ENCODE peak calls at places on chromosomes 2 and 18, in seven cellular contexts. N is stimulated activated CD8-positive, alpha-beta memory T cell treated with anti-CD3 and anti-CD28 coated beads, Interleukin-15, amount 100 ng/mL, for 24 hours; H is spleen; M is Calu3; T is cardiac fibroblast; L is uterus; U is activated CD8-positive, alpha-beta memory T cell treated with anti-CD3 and anti-CD28 coated beads for 1 hour. D is an unnamed sample.

GRCh38 chr2:10863837-10864236 is 47.9 kb upstream of the KCNF1 start:
- DNase-seq in L (no peak), H (no peak), T (no peak), N (no peak), U (no peak), M (no peak), D (no peak)

GRCh38 chr2:151029406-151030157 is 232.1 kb downstream of the RBM43 start:
- DNase-seq in L (no peak), H (no peak), U (no peak), M (no peak), T (peak), N (no peak), D (no peak)

GRCh38 chr2:197028230-197028629 is 101.7 kb upstream of the PGAP1 start:
- DNase-seq in M (peak), N (no peak), T (peak), U (no peak), L (no peak), H (no peak), D (peak)

GRCh38 chr2:18156002-18156401 is 277.5 kb downstream of the KCNS3 start:
- DNase-seq in N (no peak), H (no peak), U (no peak), M (no peak), T (no peak), L (no peak), D (no peak)

GRCh38 chr2:58620896-58621295 is 379.8 kb upstream of the FANCL start:
- DNase-seq in M (no peak), N (no peak), T (no peak), H (no peak), L (no peak), U (no peak), D (no peak)

GRCh38 chr2:98952971-98953370 is 16.9 kb upstream of the CRACDL start:
- DNase-seq in H (no peak), T (no peak), L (no peak), M (no peak), U (no peak), N (no peak), D (no peak)

GRCh38 chr2:17638181-17638743 is 97.8 kb downstream of the VSNL1 start:
- DNase-seq in M (no peak), T (no peak), N (no peak), H (no peak), U (no peak), L (no peak), D (no peak)

GRCh38 chr2:175690113-175690716 is 311.9 kb downstream of the LNPK start:
- DNase-seq in U (no peak), H (no peak), T (peak), M (peak), N (no peak), L (peak), D (peak)

GRCh38 chr2:63735931-63736820 is 105.5 kb upstream of the UGP2 start:
- DNase-seq in H (no peak), L (no peak), N (no peak), M (no peak), U (no peak), T (peak), D (peak)

GRCh38 chr2:179129574-179130238 is 79.8 kb upstream of the CCDC141 start:
- DNase-seq in T (peak), U (no peak), N (no peak), M (no peak), H (no peak), L (no peak), D (peak)

GRCh38 chr2:58852905-58853304 is 611.8 kb upstream of the FANCL start:
- DNase-seq in H (no peak), U (no peak), M (no peak), L (no peak), N (no peak), T (no peak), D (no peak)

GRCh38 chr2:168758970-168759820 is 43.2 kb upstream of the NOSTRIN start:
- DNase-seq in H (no peak), L (peak), M (peak), T (peak), U (no peak), N (no peak), D (peak)

GRCh38 chr2:98730851-98731708 is at the start of gene MGAT4A:
- DNase-seq in T (peak), N (peak), U (peak), M (peak), L (peak), H (peak), D (peak)

GRCh38 chr2:6814312-6814711 is 51.4 kb downstream of the CMPK2 start:
- DNase-seq in U (no peak), T (no peak), L (no peak), M (no peak), H (no peak), N (no peak), D (no peak)

GRCh38 chr2:71846669-71847291 is 300.9 kb downstream of the CYP26B1 start:
- DNase-seq in H (no peak), N (no peak), M (no peak), L (no peak), T (peak), U (no peak), D (peak)

GRCh38 chr2:71759056-71759455 is 305.7 kb downstream of the DYSF start:
- DNase-seq in T (no peak), H (no peak), L (no peak), N (no peak), M (no peak), U (no peak), D (no peak)

GRCh38 chr2:190853659-190854386 is 26.8 kb upstream of the GLS start:
- DNase-seq in H (no peak), M (no peak), N (no peak), L (no peak), T (peak), U (no peak), D (peak)

GRCh38 chr18:63603772-63604171 is 16.6 kb downstream of the SERPINB13 start:
- DNase-seq in L (no peak), M (no peak), U (no peak), H (no peak), T (no peak), N (no peak), D (no peak)

GRCh38 chr18:63336366-63337099 is 17.0 kb upstream of the BCL2 start:
- DNase-seq in M (peak), N (no peak), U (no peak), T (peak), L (no peak), H (no peak), D (peak)

GRCh38 chr2:191866675-191867506 is 20.0 kb upstream of the CAVIN2 start:
- DNase-seq in M (peak), H (no peak), U (no peak), T (peak), L (peak), N (no peak), D (peak)

GRCh38 chr2:15242936-15243461 is 318.1 kb downstream of the NBAS start:
- DNase-seq in U (no peak), L (no peak), M (no peak), T (no peak), H (no peak), N (no peak), D (no peak)

GRCh38 chr2:71526131-71526530 is 72.8 kb downstream of the DYSF start:
- DNase-seq in T (no peak), N (no peak), L (no peak), U (no peak), H (peak), M (no peak), D (no peak)

GRCh38 chr2:230347659-230348305 is 20.8 kb downstream of the SP140L start:
- DNase-seq in T (peak), H (no peak), L (no peak), M (peak), N (no peak), U (no peak), D (peak)

GRCh38 chr2:213934560-213934959 is 476.3 kb upstream of the VWC2L start:
- DNase-seq in M (peak), L (no peak), U (no peak), T (peak), H (no peak), N (no peak), D (peak)

GRCh38 chr2:26532301-26533250 is 54.7 kb upstream of the OTOF start:
- DNase-seq in H (peak), M (no peak), N (no peak), T (no peak), L (no peak), U (no peak), D (no peak)

GRCh38 chr2:45786831-45787357 is 135.4 kb downstream of the PRKCE start:
- DNase-seq in U (no peak), M (no peak), T (peak), N (no peak), L (no peak), H (no peak), D (no peak)

D was measured in dermis blood vessel endothelial cell.